ENCODE peak calls at places on chromosomes 1 and 21, in four cellular contexts. U is WTC11, K is MCF 10A, H is heart left ventricle. O is an unnamed sample.
A peak's percentile ranks its signal among the peaks of the same experiment; 100 is the strongest.

GRCh38 chr1:4468386-4468785 is 186.0 kb upstream of the AJAP1 start:
- DNase-seq in U (no peak), K (no peak), H (no peak), O (no peak)

GRCh38 chr1:153397056-153397923 is 6.4 kb upstream of the S100A8 start:
- DNase-seq in U (no peak), K (no peak), H (no peak), O (no peak)

GRCh38 chr1:45325816-45326506 is 734 bp upstream of the HPDL start:
- DNase-seq in U (no peak), K (no peak), H (no peak), O (no peak)

GRCh38 chr1:17119076-17119743 is at the start of gene PADI2:
- DNase-seq in U (peak; percentile 83), K (peak; percentile 60), H (peak; percentile 66), O (peak; percentile 85)

GRCh38 chr1:207745285-207745684 is 6.6 kb upstream of the CD46 start:
- DNase-seq in U (no peak), K (peak; percentile 73), H (no peak), O (no peak)

GRCh38 chr1:31779687-31780086 is 15.5 kb upstream of the ADGRB2 start:
- DNase-seq in U (no peak), K (no peak), H (peak; percentile 8), O (no peak)

GRCh38 chr1:232952514-232953175 is 2.2 kb downstream of the NTPCR start:
- DNase-seq in U (peak; percentile 77), K (peak; percentile 93), H (no peak), O (peak; percentile 42)

GRCh38 chr1:91891969-91892368 is 6.0 kb upstream of the TGFBR3 start:
- DNase-seq in U (peak; percentile 16), K (peak; percentile 11), H (no peak), O (no peak)

GRCh38 chr1:37031419-37031818 is 2.9 kb downstream of the GRIK3 start:
- DNase-seq in U (no peak), K (no peak), H (no peak), O (no peak)

GRCh38 chr21:24759348-24760118 is 847.7 kb downstream of the MRPL39 start:
- DNase-seq in U (no peak), K (peak; percentile 8), H (no peak), O (no peak)

GRCh38 chr1:186404454-186405051 is 28.9 kb downstream of the ODR4 start:
- DNase-seq in U (no peak), K (peak; percentile 71), H (no peak), O (no peak)

GRCh38 chr1:225567789-225568188 is 85.1 kb downstream of the ENAH start:
- DNase-seq in U (no peak), K (peak; percentile 44), H (no peak), O (no peak)

GRCh38 chr1:218336353-218336752 is 8.8 kb upstream of the TGFB2 start:
- DNase-seq in U (no peak), K (no peak), H (no peak), O (no peak)

GRCh38 chr1:16181887-16182719 is 26.2 kb upstream of the EPHA2 start:
- DNase-seq in U (peak; percentile 70), K (peak; percentile 91), H (peak; percentile 91), O (peak; percentile 68)

GRCh38 chr1:1210726-1211540 is 3.0 kb downstream of the TNFRSF4 start:
- DNase-seq in U (no peak), K (no peak), H (peak; percentile 24), O (peak; percentile 1)

GRCh38 chr1:77876884-77877283 is 11.5 kb upstream of the NEXN start:
- DNase-seq in U (no peak), K (no peak), H (no peak), O (no peak)

GRCh38 chr1:182410620-182411273 is 10.3 kb upstream of the TEDDM1 start:
- DNase-seq in U (no peak), K (no peak), H (no peak), O (no peak)

GRCh38 chr1:24928631-24929090 is 1.4 kb downstream of the RUNX3 start:
- DNase-seq in U (no peak), K (no peak), H (no peak), O (peak; percentile 50)

GRCh38 chr21:44294391-44295162 is 5.3 kb upstream of the PFKL start:
- DNase-seq in U (no peak), K (peak; percentile 56), H (peak; percentile 92), O (peak; percentile 34)

GRCh38 chr1:200266871-200267270 is 143.0 kb downstream of the ZNF281 start:
- DNase-seq in U (no peak), K (no peak), H (no peak), O (no peak)

GRCh38 chr1:43285269-43285986 is at the start of gene C1orf210:
- DNase-seq in U (peak; percentile 98), K (peak; percentile 81), H (peak; percentile 5), O (peak; percentile 30)

GRCh38 chr1:97647776-97648175 is 273.1 kb downstream of the DPYD start:
- DNase-seq in U (no peak), K (peak; percentile 42), H (no peak), O (no peak)

GRCh38 chr21:38805282-38806152 is at the start of gene ETS2:
- DNase-seq in U (peak; percentile 81), K (peak; percentile 97), H (peak; percentile 95), O (peak; percentile 81)

GRCh38 chr1:38284953-38285352 is 238.4 kb upstream of the POU3F1 start:
- DNase-seq in U (no peak), K (no peak), H (no peak), O (no peak)

GRCh38 chr1:113811353-113811887 is 856 bp downstream of the RSBN1 start:
- DNase-seq in U (no peak), K (peak; percentile 36), H (peak; percentile 69), O (peak; percentile 30)

GRCh38 chr1:72432645-72433267 is 150.4 kb upstream of the NEGR1 start:
- DNase-seq in U (no peak), K (no peak), H (no peak), O (no peak)

GRCh38 chr21:44927587-44928461 is 7.1 kb upstream of the ITGB2 start:
- DNase-seq in U (no peak), K (peak; percentile 94), H (peak; percentile 66), O (no peak)

GRCh38 chr1:211344335-211344664 is 17.7 kb downstream of the TRAF5 start:
- DNase-seq in U (no peak), K (no peak), H (no peak), O (no peak)

GRCh38 chr1:218080818-218081217 is 204.3 kb upstream of the RRP15 start:
- DNase-seq in U (no peak), K (no peak), H (no peak), O (no peak)

GRCh38 chr1:207840380-207840779 is 70.5 kb downstream of the CD34 start:
- DNase-seq in U (no peak), K (no peak), H (no peak), O (no peak)

GRCh38 chr1:77687519-77687906 is 5.1 kb upstream of the ZZZ3 start:
- DNase-seq in U (peak; percentile 85), K (no peak), H (peak; percentile 44), O (peak; percentile 56)

GRCh38 chr1:207876129-207876528 is 34.8 kb downstream of the CD34 start:
- DNase-seq in U (peak; percentile 32), K (no peak), H (no peak), O (peak; percentile 22)

O was measured in nephron progenitor cell.